ENCODE peak calls at places on chromosomes 12 and 14, in six cellular contexts. R is GM12865, L is mucosa of descending colon, O is glutamatergic neuron, U is omental fat pad, E is body of pancreas. T is an unnamed sample.

GRCh38 chr12:123445388-123446344 is 9.2 kb upstream of the RILPL2 start:
- DNase-seq in L (no peak), E (peak; percentile 22), U (no peak), O (no peak), R (peak; percentile 65), T (no peak)

GRCh38 chr12:58415716-58416115 is 474.3 kb downstream of the ATP23 start:
- DNase-seq in L (no peak), E (no peak), R (no peak), U (no peak), O (no peak), T (no peak)

GRCh38 chr14:93957333-93957710 is 19.0 kb downstream of the ASB2 start:
- DNase-seq in L (no peak), R (no peak), O (no peak), E (no peak), U (no peak), T (no peak)

GRCh38 chr12:80576641-80577418 is 130.6 kb upstream of the MYF6 start:
- DNase-seq in R (no peak), O (no peak), E (no peak), L (no peak), U (no peak), T (no peak)

GRCh38 chr14:104206281-104206904 is 68.0 kb downstream of the KIF26A start:
- DNase-seq in L (peak; percentile 81), E (no peak), R (no peak), U (no peak), O (no peak), T (no peak)

GRCh38 chr14:23614395-23614828 is 21.8 kb upstream of the DHRS2 start:
- DNase-seq in L (no peak), O (no peak), U (no peak), R (no peak), E (no peak), T (peak; percentile 66)

GRCh38 chr12:65631621-65632111 is 192.6 kb upstream of the HMGA2 start:
- DNase-seq in O (no peak), R (no peak), U (no peak), E (no peak), L (no peak), T (no peak)

GRCh38 chr12:6953417-6954315 is 2.5 kb downstream of the PTPN6 start:
- DNase-seq in O (no peak), R (peak; percentile 96), E (no peak), U (no peak), L (peak; percentile 66), T (no peak)

GRCh38 chr14:79090781-79091180 is 920.6 kb downstream of the NRXN3 start:
- DNase-seq in R (no peak), E (no peak), O (no peak), L (no peak), U (no peak), T (no peak)

GRCh38 chr14:79093542-79093941 is 923.4 kb downstream of the NRXN3 start:
- DNase-seq in E (no peak), O (no peak), U (no peak), L (no peak), R (no peak), T (no peak)

GRCh38 chr14:79091381-79091963 is 921.3 kb downstream of the NRXN3 start:
- DNase-seq in U (no peak), O (no peak), L (no peak), R (no peak), E (no peak), T (no peak)
- TF ChIP-seq CTCF in U (no peak), O (no peak), L (no peak), R (no peak), E (peak; percentile 48), T (no peak)

DNA sequence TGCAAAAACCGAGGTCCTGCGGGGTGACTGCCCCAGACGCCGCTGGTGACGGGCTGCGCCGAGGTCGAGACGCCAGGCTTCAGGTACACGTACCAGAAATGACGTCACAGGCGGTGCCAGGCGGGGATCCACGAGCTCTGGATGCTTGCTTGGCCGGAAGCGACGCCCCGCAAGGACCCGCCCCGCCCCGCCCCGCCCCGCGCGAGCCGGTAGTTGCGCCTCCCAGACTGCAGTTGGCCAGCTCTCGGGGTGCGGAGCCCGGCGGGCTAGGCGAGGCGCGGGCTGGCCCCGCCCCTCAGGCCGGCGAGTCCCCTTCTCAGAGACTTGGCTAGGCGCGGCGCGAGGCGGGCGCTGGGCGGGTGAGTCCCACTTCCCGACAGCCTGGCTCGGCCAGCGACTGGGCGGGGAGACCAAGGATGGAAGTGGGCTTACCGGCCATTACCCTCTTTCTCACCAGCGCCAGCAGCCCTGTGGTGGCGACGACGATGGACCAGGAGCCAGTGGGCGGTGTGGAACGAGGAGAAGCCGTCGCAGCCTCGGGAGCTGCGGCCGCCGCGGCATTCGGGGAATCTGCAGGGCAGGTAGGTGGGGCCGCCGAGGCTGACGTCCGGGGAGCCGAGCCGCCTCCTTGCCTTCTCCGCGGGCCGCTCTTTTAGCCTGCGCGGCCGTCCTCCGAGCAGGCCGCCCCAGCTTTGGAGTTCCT is at the start of gene FAM177A1:
- DNase-seq in L (peak; percentile 99), O (peak; percentile 98), U (peak; percentile 93), R (peak; percentile 99), E (peak; percentile 99), T (peak; percentile 98)
- TF ChIP-seq CTCF in L (no peak), O (no peak), U (no peak), R (no peak), E (peak; percentile 6), T (no peak)

GRCh38 chr14:88533203-88533602 is 21.6 kb downstream of the PTPN21 start:
- DNase-seq in O (no peak), R (no peak), E (no peak), L (no peak), U (no peak), T (no peak)

GRCh38 chr14:88535813-88536212 is 19.0 kb downstream of the PTPN21 start:
- DNase-seq in U (no peak), O (no peak), R (no peak), E (peak; percentile 36), L (no peak), T (no peak)

GRCh38 chr14:88535149-88535548 is 19.7 kb downstream of the PTPN21 start:
- DNase-seq in L (peak; percentile 53), O (no peak), R (no peak), E (peak; percentile 52), U (no peak), T (no peak)
- TF ChIP-seq CTCF in L (peak; percentile 50), O (no peak), R (no peak), E (peak; percentile 50), U (no peak), T (no peak)

GRCh38 chr14:22438742-22439141 is 150.3 kb downstream of the DAD1 start:
- DNase-seq in L (no peak), O (no peak), U (no peak), R (no peak), E (no peak), T (no peak)
- TF ChIP-seq CTCF in L (no peak), O (no peak), U (no peak), R (no peak), E (no peak), T (no peak)

T was measured in osteocyte.